ENCODE peak calls at places on chromosomes 12 and 14, in eight cellular contexts. R is posterior cingulate gyrus; C is astrocyte of the hippocampus; Z is AG10803; N is cardiac fibroblast; W is lower lobe of right lung; J is activated CD8-positive, alpha-beta memory T cell treated with anti-CD3 and anti-CD28 coated beads, Interleukin-2, amount 10 ng/mL, durations not matched to agents 7 days and 5 days; T is RPMI7951. O is an unnamed sample.
A peak's percentile ranks its signal among the peaks of the same experiment; 100 is the strongest.

GRCh38 chr14:59481407-59482119 is 2.6 kb downstream of the L3HYPDH start:
- DNase-seq in N (peak; percentile 81), T (peak; percentile 30), J (no peak), Z (peak; percentile 96), R (no peak), W (no peak), C (peak; percentile 42), O (no peak)

GRCh38 chr12:68264175-68264863 is 10.9 kb upstream of the IL22 start:
- DNase-seq in T (no peak), R (no peak), N (peak; percentile 22), W (no peak), Z (no peak), C (peak; percentile 27), J (no peak), O (no peak)

GRCh38 chr12:50764861-50765324 is 992 bp downstream of the ATF1 start:
- DNase-seq in T (peak; percentile 15), C (peak; percentile 59), W (no peak), R (peak; percentile 92), J (peak; percentile 68), N (peak; percentile 53), Z (peak; percentile 39), O (peak; percentile 56)

GRCh38 chr14:56949828-56950227 is 139.5 kb upstream of the OTX2 start:
- DNase-seq in R (no peak), Z (no peak), J (no peak), T (peak; percentile 1), N (peak; percentile 2), W (no peak), C (peak; percentile 41), O (no peak)

GRCh38 chr14:22887260-22887989 is 4.4 kb downstream of the REM2 start:
- DNase-seq in T (peak; percentile 86), N (peak; percentile 88), C (peak; percentile 91), Z (peak; percentile 66), W (no peak), R (peak; percentile 28), J (no peak), O (no peak)

GRCh38 chr12:110561471-110562201 is 21.5 kb downstream of the PPTC7 start:
- DNase-seq in T (peak; percentile 56), C (no peak), J (no peak), Z (peak; percentile 87), N (no peak), R (no peak), W (no peak), O (no peak)

GRCh38 chr14:68143341-68143807 is 323.8 kb downstream of the RAD51B start:
- DNase-seq in W (no peak), Z (peak; percentile 98), R (peak; percentile 82), J (no peak), C (peak; percentile 84), T (peak; percentile 98), N (peak; percentile 98), O (peak; percentile 20)

GRCh38 chr12:82880442-82880901 is 193.8 kb downstream of the TMTC2 start:
- DNase-seq in T (no peak), C (peak; percentile 27), W (no peak), N (no peak), R (no peak), Z (no peak), J (no peak), O (no peak)

GRCh38 chr12:52262286-52262685 is 12.2 kb upstream of the KRT86 start:
- DNase-seq in C (no peak), Z (no peak), W (no peak), T (no peak), R (peak; percentile 56), N (no peak), J (no peak), O (no peak)

GRCh38 chr12:19206493-19207077 is 77.1 kb downstream of the PLEKHA5 start:
- DNase-seq in Z (no peak), N (no peak), J (no peak), W (no peak), C (no peak), T (no peak), R (no peak), O (peak; percentile 53)

GRCh38 chr12:2248901-2249381 is 196.2 kb downstream of the CACNA1C start:
- DNase-seq in J (no peak), N (no peak), T (peak; percentile 84), C (no peak), Z (peak; percentile 73), R (no peak), W (no peak), O (no peak)

GRCh38 chr12:74365178-74365964 is 172.3 kb upstream of the ATXN7L3B start:
- DNase-seq in J (peak; percentile 41), R (peak; percentile 83), W (peak; percentile 23), Z (peak; percentile 11), N (peak; percentile 48), C (peak; percentile 27), T (peak; percentile 4), O (peak; percentile 49)

GRCh38 chr12:96237465-96238077 is 43.4 kb downstream of the ELK3 start:
- DNase-seq in W (no peak), Z (peak; percentile 98), N (peak; percentile 97), R (no peak), J (peak; percentile 78), C (peak; percentile 97), T (peak; percentile 94), O (no peak)

GRCh38 chr14:51650721-51651387 is 856 bp upstream of the FRMD6 start:
- DNase-seq in Z (no peak), J (no peak), C (peak; percentile 26), R (peak; percentile 73), N (no peak), W (peak; percentile 47), T (no peak), O (no peak)

GRCh38 chr14:72146241-72146640 is 214.0 kb downstream of the RGS6 start:
- DNase-seq in R (no peak), T (no peak), Z (no peak), W (no peak), J (no peak), N (no peak), C (no peak), O (no peak)

GRCh38 chr12:102811125-102811737 is 105.8 kb downstream of the PAH start:
- DNase-seq in W (no peak), Z (peak; percentile 4), R (no peak), T (peak; percentile 5), J (no peak), C (peak; percentile 28), N (peak; percentile 4), O (peak; percentile 52)

GRCh38 chr12:41188058-41188840 is at the start of gene PDZRN4:
- DNase-seq in R (peak; percentile 90), J (no peak), T (no peak), C (peak; percentile 58), N (no peak), W (peak; percentile 46), Z (no peak), O (no peak)

GRCh38 chr12:7091660-7092228 is 501 bp downstream of the C1R start:
- DNase-seq in W (no peak), J (no peak), R (no peak), Z (peak; percentile 9), C (no peak), T (no peak), N (peak; percentile 51), O (no peak)

O was measured in head of caudate nucleus.